ENCODE peak calls at places on chromosomes 2 and 18, in five cellular contexts. K, T, S, J and D are unnamed samples.

GRCh38 chr2:159609933-159610523 is 6.3 kb downstream of the BAZ2B start:
- DNase-seq in K (no peak), T (no peak), S (no peak), J (no peak), D (no peak)

GRCh38 chr2:22801071-22801470 is 583.9 kb upstream of the KLHL29 start:
- DNase-seq in K (no peak), T (no peak), S (no peak), J (no peak), D (no peak)

GRCh38 chr18:10715791-10716190 is 190.0 kb downstream of the NAPG start:
- DNase-seq in K (no peak), T (no peak), S (no peak), J (no peak), D (no peak)

GRCh38 chr18:77749189-77749588 is 499.5 kb downstream of the GALR1 start:
- DNase-seq in K (no peak), T (no peak), S (peak; percentile 22), J (no peak), D (peak; percentile 69)

GRCh38 chr2:190746971-190747761 is 98.3 kb downstream of the NAB1 start:
- DNase-seq in K (no peak), T (no peak), S (peak; percentile 9), J (no peak), D (no peak)

GRCh38 chr2:200786423-200786822 is 25.3 kb upstream of the BZW1 start:
- DNase-seq in K (no peak), T (no peak), S (no peak), J (no peak), D (no peak)

GRCh38 chr2:190551928-190552327 is 17.4 kb upstream of the NEMP2 start:
- DNase-seq in K (peak; percentile 43), T (no peak), S (no peak), J (no peak), D (no peak)

GRCh38 chr2:76953733-76954347 is 568.3 kb downstream of the LRRTM4 start:
- DNase-seq in K (no peak), T (no peak), S (peak; percentile 72), J (no peak), D (peak; percentile 69)

GRCh38 chr2:190641469-190641868 is 7.4 kb upstream of the NAB1 start:
- DNase-seq in K (no peak), T (no peak), S (no peak), J (no peak), D (no peak)

GRCh38 chr2:140880573-140880972 is 1250.2 kb downstream of the LRP1B start:
- DNase-seq in K (no peak), T (no peak), S (no peak), J (no peak), D (no peak)

GRCh38 chr2:160576054-160576499 is 82.5 kb upstream of the RBMS1 start:
- DNase-seq in K (no peak), T (no peak), S (no peak), J (no peak), D (no peak)

GRCh38 chr2:196245746-196246145 is 74.4 kb upstream of the STK17B start:
- DNase-seq in K (no peak), T (no peak), S (no peak), J (no peak), D (no peak)

GRCh38 chr2:41869542-41870256 is 178.1 kb upstream of the PKDCC start:
- DNase-seq in K (peak; percentile 30), T (peak; percentile 59), S (peak; percentile 84), J (peak; percentile 53), D (peak; percentile 82)

GRCh38 chr18:62420513-62421209 is 95.6 kb downstream of the TNFRSF11A start:
- DNase-seq in K (no peak), T (peak; percentile 37), S (no peak), J (no peak), D (no peak)

GRCh38 chr2:221635949-221636348 is 63.8 kb upstream of the EPHA4 start:
- DNase-seq in K (no peak), T (no peak), S (no peak), J (no peak), D (no peak)

GRCh38 chr2:75324716-75325291 is 125.5 kb upstream of the TACR1 start:
- DNase-seq in K (no peak), T (no peak), S (no peak), J (no peak), D (no peak)

GRCh38 chr2:19643117-19643518 is 258.7 kb downstream of the TTC32 start:
- DNase-seq in K (no peak), T (no peak), S (no peak), J (no peak), D (no peak)